ENCODE peak calls at places on chromosome 21, in five cellular contexts. L, X, Z, H and S are unnamed samples.

GRCh38 chr21:38273745-38274544 is 17.2 kb downstream of the KCNJ15 start:
- DNase-seq in X (no peak), L (no peak), H (no peak), Z (no peak), S (no peak)

GRCh38 chr21:37139154-37139553 is 66.1 kb downstream of the TTC3 start:
- DNase-seq in L (no peak), H (peak; percentile 9), X (no peak), Z (peak; percentile 62), S (no peak)

GRCh38 chr21:38863291-38863690 is 57.6 kb downstream of the ETS2 start:
- DNase-seq in X (no peak), Z (no peak), L (no peak), H (no peak), S (no peak)

GRCh38 chr21:37006521-37007291 is at the start of gene RIPPLY3:
- DNase-seq in X (no peak), Z (peak; percentile 24), H (peak; percentile 54), L (no peak), S (no peak)

GRCh38 chr21:17679002-17679600 is 66.4 kb upstream of the BTG3 start:
- DNase-seq in Z (peak; percentile 82), H (peak; percentile 86), L (no peak), X (no peak), S (peak; percentile 73)

GRCh38 chr21:25626752-25627151 is 12.3 kb upstream of the JAM2 start:
- DNase-seq in Z (peak; percentile 60), H (no peak), X (no peak), L (no peak), S (no peak)

GRCh38 chr21:37815893-37816292 is 100.4 kb downstream of the KCNJ6 start:
- DNase-seq in H (no peak), L (no peak), X (no peak), Z (no peak), S (no peak)

GRCh38 chr21:33025471-33026298 is at the start of gene OLIG2:
- DNase-seq in X (no peak), H (no peak), L (no peak), Z (no peak), S (no peak)

GRCh38 chr21:29342394-29342957 is 43.8 kb downstream of the BACH1 start:
- DNase-seq in X (peak; percentile 49), H (peak; percentile 82), L (peak; percentile 79), Z (peak; percentile 93), S (no peak)

GRCh38 chr21:14303731-14304488 is 79.0 kb downstream of the HSPA13 start:
- DNase-seq in Z (no peak), L (no peak), H (no peak), X (no peak), S (no peak)

GRCh38 chr21:45130324-45130774 is 56.0 kb downstream of the ADARB1 start:
- DNase-seq in L (no peak), Z (peak; percentile 71), X (peak; percentile 57), H (peak; percentile 92), S (no peak)
- H3K4me3 ChIP-seq in L (no peak overlapping the region), Z (no peak overlapping the region), X (no peak overlapping the region), H (peak overlapping the region; percentile 77), S (no peak overlapping the region)

GRCh38 chr21:45554477-45555175 is 12.4 kb upstream of the SLC19A1 start:
- DNase-seq in X (peak; percentile 89), H (peak; percentile 91), L (peak; percentile 93), Z (peak; percentile 63), S (peak; percentile 54)
- H3K4me3 ChIP-seq in X (peak overlapping the region; percentile 51), H (peak overlapping the region; percentile 83), L (peak overlapping the region; percentile 58), Z (peak overlapping the region; percentile 59), S (peak overlapping the region; percentile 62)

GRCh38 chr21:41929248-41929647 is 24.6 kb downstream of the C2CD2 start:
- DNase-seq in H (no peak), Z (no peak), L (no peak), X (no peak), S (no peak)
- H3K4me3 ChIP-seq in H (no peak overlapping the region), Z (no peak overlapping the region), L (no peak overlapping the region), X (no peak overlapping the region), S (no peak overlapping the region)

GRCh38 chr21:44765231-44766013 is 36.2 kb downstream of the UBE2G2 start:
- DNase-seq in L (no peak), X (no peak), Z (peak; percentile 63), H (no peak), S (peak; percentile 62)
- H3K4me3 ChIP-seq in L (no peak overlapping the region), X (no peak overlapping the region), Z (no peak overlapping the region), H (no peak overlapping the region), S (no peak overlapping the region)

GRCh38 chr21:31340942-31341487 is 3.0 kb downstream of the TIAM1 start:
- DNase-seq in Z (no peak), X (no peak), L (no peak), H (no peak), S (no peak)

GRCh38 chr21:31340499-31340898 is 3.6 kb downstream of the TIAM1 start:
- DNase-seq in L (no peak), Z (no peak), X (no peak), H (no peak), S (no peak)

GRCh38 chr21:31343680-31344480 is at the start of gene TIAM1:
- DNase-seq in L (peak; percentile 72), Z (peak; percentile 92), X (peak; percentile 15), H (peak; percentile 75), S (no peak)

GRCh38 chr21:31342328-31342727 is 1.7 kb downstream of the TIAM1 start:
- DNase-seq in Z (peak; percentile 58), L (no peak), X (no peak), H (no peak), S (no peak)

GRCh38 chr21:31343030-31343510 is 991 bp downstream of the TIAM1 start:
- DNase-seq in X (no peak), H (no peak), L (no peak), Z (no peak), S (no peak)
- H3K4me3 ChIP-seq in X (no peak overlapping the region), H (peak overlapping the region; percentile 88), L (peak overlapping the region; percentile 56), Z (peak overlapping the region; percentile 76), S (no peak overlapping the region)